ENCODE peak calls at places on chromosomes 4 and X, in five cellular contexts. One of them, this sample, is unnamed.

GRCh38 chr4:156336516-156336915 is 382.9 kb upstream of the CTSO start:
- DNase-seq in CD8-positive, alpha-beta T cell: no peak
- DNase-seq in OCI-LY7: no peak
- DNase-seq in tibial artery: no peak
- DNase-seq in thoracic aorta: no peak
- DNase-seq in this sample: no peak

GRCh38 chrX:103477496-103477895 is 41.8 kb downstream of the RAB40A start:
- DNase-seq in CD8-positive, alpha-beta T cell: no peak
- DNase-seq in OCI-LY7: no peak
- DNase-seq in tibial artery: no peak
- DNase-seq in thoracic aorta: no peak
- DNase-seq in this sample: no peak

GRCh38 chr4:152501846-152502536 is 33.9 kb downstream of the FBXW7 start:
- DNase-seq in CD8-positive, alpha-beta T cell: no peak
- DNase-seq in OCI-LY7: no peak
- DNase-seq in tibial artery: no peak
- DNase-seq in thoracic aorta: no peak
- DNase-seq in this sample: no peak

GRCh38 chrX:139200793-139201192 is 329.7 kb upstream of the F9 start:
- DNase-seq in CD8-positive, alpha-beta T cell: no peak
- DNase-seq in OCI-LY7: no peak
- DNase-seq in tibial artery: no peak
- DNase-seq in thoracic aorta: no peak
- DNase-seq in this sample: no peak

GRCh38 chr4:53141308-53141707 is 224.6 kb downstream of the SCFD2 start:
- DNase-seq in CD8-positive, alpha-beta T cell: no peak
- DNase-seq in OCI-LY7: no peak
- DNase-seq in tibial artery: no peak
- DNase-seq in thoracic aorta: no peak
- DNase-seq in this sample: no peak

GRCh38 chrX:126820700-126821420 is 1.3 kb downstream of the PRR32 start:
- DNase-seq in CD8-positive, alpha-beta T cell: no peak
- DNase-seq in OCI-LY7: no peak
- DNase-seq in tibial artery: no peak
- DNase-seq in thoracic aorta: no peak
- DNase-seq in this sample: no peak

GRCh38 chrX:39969099-39969825 is 128.5 kb downstream of the BCOR start:
- DNase-seq in CD8-positive, alpha-beta T cell: no peak
- DNase-seq in OCI-LY7: peak; percentile 42
- DNase-seq in tibial artery: no peak
- DNase-seq in thoracic aorta: no peak
- DNase-seq in this sample: no peak

GRCh38 chrX:119398974-119399771 is at the start of gene SLC25A43:
- DNase-seq in CD8-positive, alpha-beta T cell: no peak
- DNase-seq in OCI-LY7: peak; percentile 71
- DNase-seq in tibial artery: peak; percentile 65
- DNase-seq in thoracic aorta: no peak
- DNase-seq in this sample: peak; percentile 87

GRCh38 chr4:179843370-179843769 is 2399.8 kb upstream of the TENM3 start:
- DNase-seq in CD8-positive, alpha-beta T cell: no peak
- DNase-seq in OCI-LY7: no peak
- DNase-seq in tibial artery: no peak
- DNase-seq in thoracic aorta: no peak
- DNase-seq in this sample: no peak

GRCh38 chrX:106039920-106040319 is 1.4 kb upstream of the SERPINA7 start:
- DNase-seq in CD8-positive, alpha-beta T cell: no peak
- DNase-seq in OCI-LY7: no peak
- DNase-seq in tibial artery: no peak
- DNase-seq in thoracic aorta: no peak
- DNase-seq in this sample: no peak

GRCh38 chr4:81751531-81752291 is 280.0 kb upstream of the RASGEF1B start:
- DNase-seq in CD8-positive, alpha-beta T cell: no peak
- DNase-seq in OCI-LY7: no peak
- DNase-seq in tibial artery: no peak
- DNase-seq in thoracic aorta: no peak
- DNase-seq in this sample: no peak

GRCh38 chr4:87093443-87094123 is 126.8 kb downstream of the KLHL8 start:
- DNase-seq in CD8-positive, alpha-beta T cell: no peak
- DNase-seq in OCI-LY7: peak; percentile 80
- DNase-seq in tibial artery: no peak
- DNase-seq in thoracic aorta: no peak
- DNase-seq in this sample: no peak

GRCh38 chr4:61938250-61938846 is 738.2 kb downstream of the ADGRL3 start:
- DNase-seq in CD8-positive, alpha-beta T cell: no peak
- DNase-seq in OCI-LY7: no peak
- DNase-seq in tibial artery: no peak
- DNase-seq in thoracic aorta: no peak
- DNase-seq in this sample: no peak

GRCh38 chrX:18426004-18426320 is 554 bp downstream of the CDKL5 start:
- DNase-seq in CD8-positive, alpha-beta T cell: no peak
- DNase-seq in OCI-LY7: no peak
- DNase-seq in tibial artery: no peak
- DNase-seq in thoracic aorta: no peak
- DNase-seq in this sample: no peak

GRCh38 chrX:54246866-54247265 is 63.8 kb upstream of the FAM120C start:
- DNase-seq in CD8-positive, alpha-beta T cell: no peak
- DNase-seq in OCI-LY7: no peak
- DNase-seq in tibial artery: no peak
- DNase-seq in thoracic aorta: no peak
- DNase-seq in this sample: no peak

GRCh38 chrX:70001269-70001668 is 48.5 kb downstream of the AWAT2 start:
- DNase-seq in CD8-positive, alpha-beta T cell: no peak
- DNase-seq in OCI-LY7: no peak
- DNase-seq in tibial artery: no peak
- DNase-seq in thoracic aorta: no peak
- DNase-seq in this sample: no peak

GRCh38 chrX:139429913-139430312 is 100.6 kb upstream of the F9 start:
- DNase-seq in CD8-positive, alpha-beta T cell: no peak
- DNase-seq in OCI-LY7: no peak
- DNase-seq in tibial artery: no peak
- DNase-seq in thoracic aorta: no peak
- DNase-seq in this sample: no peak

GRCh38 chr4:96092151-96092705 is 252.3 kb downstream of the PDHA2 start:
- DNase-seq in CD8-positive, alpha-beta T cell: no peak
- DNase-seq in OCI-LY7: no peak
- DNase-seq in tibial artery: no peak
- DNase-seq in thoracic aorta: no peak
- DNase-seq in this sample: no peak

GRCh38 chr4:142278663-142279062 is 567.4 kb downstream of the INPP4B start:
- DNase-seq in CD8-positive, alpha-beta T cell: no peak
- DNase-seq in OCI-LY7: no peak
- DNase-seq in tibial artery: no peak
- DNase-seq in thoracic aorta: no peak
- DNase-seq in this sample: no peak

GRCh38 chr4:183631577-183632198 is 27.3 kb downstream of the RWDD4 start:
- DNase-seq in CD8-positive, alpha-beta T cell: no peak
- DNase-seq in OCI-LY7: no peak
- DNase-seq in tibial artery: no peak
- DNase-seq in thoracic aorta: no peak
- DNase-seq in this sample: no peak

GRCh38 chr4:150056569-150056968 is 21.7 kb upstream of the DCLK2 start:
- DNase-seq in CD8-positive, alpha-beta T cell: no peak
- DNase-seq in OCI-LY7: no peak
- DNase-seq in tibial artery: no peak
- DNase-seq in thoracic aorta: no peak
- DNase-seq in this sample: no peak

GRCh38 chr4:9976781-9977180 is 44.5 kb downstream of the SLC2A9 start:
- DNase-seq in CD8-positive, alpha-beta T cell: no peak
- DNase-seq in OCI-LY7: no peak
- DNase-seq in tibial artery: no peak
- DNase-seq in thoracic aorta: no peak
- DNase-seq in this sample: no peak

GRCh38 chr4:120540625-120541024 is 381.9 kb downstream of the PRDM5 start:
- DNase-seq in CD8-positive, alpha-beta T cell: no peak
- DNase-seq in OCI-LY7: no peak
- DNase-seq in tibial artery: no peak
- DNase-seq in thoracic aorta: no peak
- DNase-seq in this sample: no peak

DNA sequence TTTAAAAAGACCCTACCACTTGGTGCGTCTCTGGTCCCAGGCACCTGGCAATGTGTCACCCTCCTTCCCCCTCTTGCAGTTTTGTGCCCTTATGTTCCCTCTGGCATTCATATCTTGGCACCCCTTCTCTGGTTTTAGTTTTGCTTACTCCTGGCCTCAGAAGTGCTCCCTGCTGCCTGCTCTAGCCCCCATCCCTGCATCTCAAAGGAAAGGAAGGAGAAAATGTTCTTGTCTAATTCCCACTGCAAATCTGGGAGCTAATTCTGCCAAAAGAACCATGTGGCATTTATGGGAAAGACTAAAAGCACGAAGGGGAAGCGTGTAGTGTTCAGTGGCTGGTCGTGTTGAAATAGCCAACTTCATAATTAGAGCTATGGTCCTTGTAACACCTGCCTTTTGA is 340.1 kb upstream of the RPS6KA3 start:
- DNase-seq in CD8-positive, alpha-beta T cell: no peak
- DNase-seq in OCI-LY7: no peak
- DNase-seq in tibial artery: no peak
- DNase-seq in thoracic aorta: no peak
- DNase-seq in this sample: no peak
- TF ChIP-seq CTCF in CD8-positive, alpha-beta T cell: no peak
- TF ChIP-seq CTCF in OCI-LY7: no peak
- TF ChIP-seq CTCF in tibial artery: no peak
- TF ChIP-seq CTCF in thoracic aorta: no peak
- TF ChIP-seq CTCF in this sample: no peak

DNA sequence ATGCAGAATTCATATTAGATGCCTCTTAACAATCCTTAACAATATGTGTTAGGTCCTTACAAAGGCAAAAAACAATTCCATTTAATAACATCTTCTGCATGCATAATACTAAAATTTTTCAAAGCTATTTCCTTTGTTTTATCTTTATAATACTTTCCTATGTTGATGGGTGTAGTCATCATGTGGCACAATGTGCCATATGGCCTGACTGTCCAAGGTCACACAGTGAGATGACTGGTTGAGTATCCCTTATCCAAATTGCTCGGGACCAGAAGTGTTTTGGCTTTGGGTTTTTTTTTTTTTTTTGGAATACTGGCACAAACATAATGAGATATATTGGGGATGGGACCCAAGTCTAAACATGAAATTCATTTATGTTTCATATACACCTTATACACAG is 77.7 kb downstream of the NR3C2 start:
- DNase-seq in CD8-positive, alpha-beta T cell: no peak
- DNase-seq in OCI-LY7: no peak
- DNase-seq in tibial artery: no peak
- DNase-seq in thoracic aorta: no peak
- DNase-seq in this sample: no peak
- H3K4me1 ChIP-seq in CD8-positive, alpha-beta T cell: peaks cover 22% of the 10 kb centered on the region
- H3K4me1 ChIP-seq in OCI-LY7: no peaks in the 10 kb centered on the region
- H3K4me1 ChIP-seq in tibial artery: no peaks in the 10 kb centered on the region
- H3K4me1 ChIP-seq in thoracic aorta: peaks cover 8% of the 10 kb centered on the region
- H3K4me1 ChIP-seq in this sample: no peaks in the 10 kb centered on the region

GRCh38 chr4:154317600-154317999 is 174.0 kb downstream of the DCHS2 start:
- DNase-seq in CD8-positive, alpha-beta T cell: no peak
- DNase-seq in OCI-LY7: no peak
- DNase-seq in tibial artery: no peak
- DNase-seq in thoracic aorta: no peak
- DNase-seq in this sample: no peak

GRCh38 chr4:154313004-154313587 is 178.5 kb downstream of the DCHS2 start:
- DNase-seq in CD8-positive, alpha-beta T cell: no peak
- DNase-seq in OCI-LY7: no peak
- DNase-seq in tibial artery: no peak
- DNase-seq in thoracic aorta: no peak
- DNase-seq in this sample: no peak

GRCh38 chr4:154315741-154316140 is 175.9 kb downstream of the DCHS2 start:
- DNase-seq in CD8-positive, alpha-beta T cell: no peak
- DNase-seq in OCI-LY7: no peak
- DNase-seq in tibial artery: no peak
- DNase-seq in thoracic aorta: no peak
- DNase-seq in this sample: no peak

GRCh38 chr4:154312246-154312645 is 179.4 kb downstream of the DCHS2 start:
- DNase-seq in CD8-positive, alpha-beta T cell: no peak
- DNase-seq in OCI-LY7: no peak
- DNase-seq in tibial artery: no peak
- DNase-seq in thoracic aorta: no peak
- DNase-seq in this sample: no peak

GRCh38 chr4:154314248-154314647 is 177.4 kb downstream of the DCHS2 start:
- DNase-seq in CD8-positive, alpha-beta T cell: no peak
- DNase-seq in OCI-LY7: no peak
- DNase-seq in tibial artery: no peak
- DNase-seq in thoracic aorta: no peak
- DNase-seq in this sample: no peak
- TF ChIP-seq CTCF in CD8-positive, alpha-beta T cell: no peak
- TF ChIP-seq CTCF in OCI-LY7: no peak
- TF ChIP-seq CTCF in tibial artery: no peak
- TF ChIP-seq CTCF in thoracic aorta: no peak
- TF ChIP-seq CTCF in this sample: no peak

DNA sequence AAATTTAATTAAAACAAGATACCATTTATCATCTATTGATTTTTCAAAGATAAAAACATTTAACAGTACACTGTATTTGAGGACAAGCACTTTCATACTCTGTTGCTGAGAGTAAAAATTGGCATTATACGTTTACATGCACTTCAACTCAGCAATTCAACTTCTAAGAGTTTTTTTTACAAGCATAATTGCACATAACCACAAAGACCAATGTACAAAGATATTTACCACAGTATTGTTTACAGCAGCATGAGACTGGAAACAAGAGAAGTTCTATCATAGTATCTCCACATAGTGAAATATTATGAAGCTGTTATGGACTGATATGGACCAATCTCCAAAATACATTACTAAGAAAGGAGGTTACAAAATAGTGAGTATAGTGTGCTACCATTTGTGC is 10.9 kb downstream of the GAB3 start:
- DNase-seq in CD8-positive, alpha-beta T cell: no peak
- DNase-seq in OCI-LY7: no peak
- DNase-seq in tibial artery: no peak
- DNase-seq in thoracic aorta: no peak
- DNase-seq in this sample: no peak
- H3K4me1 ChIP-seq in CD8-positive, alpha-beta T cell: peaks cover 43% of the 10 kb centered on the region
- H3K4me1 ChIP-seq in OCI-LY7: no peaks in the 10 kb centered on the region
- H3K4me1 ChIP-seq in tibial artery: no peaks in the 10 kb centered on the region
- H3K4me1 ChIP-seq in thoracic aorta: peaks cover 35% of the 10 kb centered on the region
- H3K4me1 ChIP-seq in this sample: peaks cover 50% of the 10 kb centered on the region

This sample was measured in left lung.